ENCODE peak calls at places on chromosomes 1 and 21, in nine cellular contexts. One of them, this sample, is unnamed.

GRCh38 chr1:216958569-216958968 is 235.3 kb upstream of the ESRRG start:
- DNase-seq in CD8-positive, alpha-beta T cell: no peak
- DNase-seq in AG04450: no peak
- DNase-seq in RWPE1: no peak
- DNase-seq in psoas muscle: no peak
- DNase-seq in A673: no peak
- DNase-seq in adrenal gland: no peak
- DNase-seq in A549: no peak
- DNase-seq in caudate nucleus: no peak
- DNase-seq in this sample: no peak

GRCh38 chr1:1435094-1435903 is at the start of gene VWA1:
- DNase-seq in CD8-positive, alpha-beta T cell: peak; percentile 50
- DNase-seq in AG04450: no peak
- DNase-seq in RWPE1: peak; percentile 86
- DNase-seq in psoas muscle: peak; percentile 86
- DNase-seq in A673: peak; percentile 76
- DNase-seq in adrenal gland: no peak
- DNase-seq in A549: peak; percentile 48
- DNase-seq in caudate nucleus: peak; percentile 65
- DNase-seq in this sample: peak; percentile 58

GRCh38 chr1:112761714-112762480 is 46.8 kb upstream of the PPM1J start:
- DNase-seq in CD8-positive, alpha-beta T cell: no peak
- DNase-seq in AG04450: no peak
- DNase-seq in RWPE1: no peak
- DNase-seq in psoas muscle: no peak
- DNase-seq in A673: no peak
- DNase-seq in adrenal gland: no peak
- DNase-seq in A549: no peak
- DNase-seq in caudate nucleus: no peak
- DNase-seq in this sample: no peak

GRCh38 chr21:41932191-41932575 is 21.6 kb downstream of the C2CD2 start:
- DNase-seq in CD8-positive, alpha-beta T cell: no peak
- DNase-seq in AG04450: peak; percentile 51
- DNase-seq in RWPE1: peak; percentile 64
- DNase-seq in psoas muscle: no peak
- DNase-seq in A673: no peak
- DNase-seq in adrenal gland: peak; percentile 72
- DNase-seq in A549: peak; percentile 68
- DNase-seq in caudate nucleus: no peak
- DNase-seq in this sample: peak; percentile 88

GRCh38 chr1:151888972-151889570 is 20.2 kb downstream of the THEM4 start:
- DNase-seq in CD8-positive, alpha-beta T cell: no peak
- DNase-seq in AG04450: no peak
- DNase-seq in RWPE1: peak; percentile 17
- DNase-seq in psoas muscle: no peak
- DNase-seq in A673: no peak
- DNase-seq in adrenal gland: no peak
- DNase-seq in A549: peak; percentile 33
- DNase-seq in caudate nucleus: no peak
- DNase-seq in this sample: no peak

GRCh38 chr1:224080082-224080774 is 33.7 kb upstream of the FBXO28 start:
- DNase-seq in CD8-positive, alpha-beta T cell: no peak
- DNase-seq in AG04450: no peak
- DNase-seq in RWPE1: no peak
- DNase-seq in psoas muscle: no peak
- DNase-seq in A673: no peak
- DNase-seq in adrenal gland: no peak
- DNase-seq in A549: no peak
- DNase-seq in caudate nucleus: no peak
- DNase-seq in this sample: peak; percentile 77

GRCh38 chr1:51569284-51570062 is 47.4 kb upstream of the OSBPL9 start:
- DNase-seq in CD8-positive, alpha-beta T cell: peak; percentile 27
- DNase-seq in AG04450: peak; percentile 30
- DNase-seq in RWPE1: peak; percentile 77
- DNase-seq in psoas muscle: no peak
- DNase-seq in A673: peak; percentile 61
- DNase-seq in adrenal gland: peak; percentile 47
- DNase-seq in A549: peak; percentile 51
- DNase-seq in caudate nucleus: no peak
- DNase-seq in this sample: peak; percentile 82

GRCh38 chr21:46035809-46036695 is 54.5 kb downstream of the COL6A1 start:
- DNase-seq in CD8-positive, alpha-beta T cell: no peak
- DNase-seq in AG04450: peak; percentile 86
- DNase-seq in RWPE1: no peak
- DNase-seq in psoas muscle: no peak
- DNase-seq in A673: no peak
- DNase-seq in adrenal gland: no peak
- DNase-seq in A549: no peak
- DNase-seq in caudate nucleus: no peak
- DNase-seq in this sample: peak; percentile 95

GRCh38 chr1:169928438-169929209 is 34.9 kb upstream of the SCYL3 start:
- DNase-seq in CD8-positive, alpha-beta T cell: no peak
- DNase-seq in AG04450: peak; percentile 16
- DNase-seq in RWPE1: peak; percentile 26
- DNase-seq in psoas muscle: no peak
- DNase-seq in A673: peak; percentile 59
- DNase-seq in adrenal gland: no peak
- DNase-seq in A549: peak; percentile 60
- DNase-seq in caudate nucleus: no peak
- DNase-seq in this sample: peak; percentile 72

GRCh38 chr1:17696417-17697301 is 58.5 kb upstream of the ACTL8 start:
- DNase-seq in CD8-positive, alpha-beta T cell: no peak
- DNase-seq in AG04450: peak; percentile 52
- DNase-seq in RWPE1: peak; percentile 52
- DNase-seq in psoas muscle: no peak
- DNase-seq in A673: peak; percentile 79
- DNase-seq in adrenal gland: peak; percentile 40
- DNase-seq in A549: peak; percentile 59
- DNase-seq in caudate nucleus: no peak
- DNase-seq in this sample: peak; percentile 74

GRCh38 chr21:30072496-30072895 is 94.1 kb downstream of the CLDN17 start:
- DNase-seq in CD8-positive, alpha-beta T cell: no peak
- DNase-seq in AG04450: no peak
- DNase-seq in RWPE1: peak; percentile 44
- DNase-seq in psoas muscle: no peak
- DNase-seq in A673: peak; percentile 53
- DNase-seq in adrenal gland: no peak
- DNase-seq in A549: peak; percentile 21
- DNase-seq in caudate nucleus: no peak
- DNase-seq in this sample: no peak

GRCh38 chr1:245552331-245552730 is 397.5 kb downstream of the KIF26B start:
- DNase-seq in CD8-positive, alpha-beta T cell: no peak
- DNase-seq in AG04450: no peak
- DNase-seq in RWPE1: no peak
- DNase-seq in psoas muscle: no peak
- DNase-seq in A673: no peak
- DNase-seq in adrenal gland: no peak
- DNase-seq in A549: no peak
- DNase-seq in caudate nucleus: no peak
- DNase-seq in this sample: no peak

GRCh38 chr1:62493656-62494055 is 56.8 kb downstream of the USP1 start:
- DNase-seq in CD8-positive, alpha-beta T cell: no peak
- DNase-seq in AG04450: no peak
- DNase-seq in RWPE1: peak; percentile 28
- DNase-seq in psoas muscle: no peak
- DNase-seq in A673: no peak
- DNase-seq in adrenal gland: no peak
- DNase-seq in A549: no peak
- DNase-seq in caudate nucleus: no peak
- DNase-seq in this sample: peak; percentile 45

GRCh38 chr1:52403566-52404115 is 582 bp downstream of the ORC1 start:
- DNase-seq in CD8-positive, alpha-beta T cell: peak; percentile 69
- DNase-seq in AG04450: peak; percentile 33
- DNase-seq in RWPE1: peak; percentile 80
- DNase-seq in psoas muscle: no peak
- DNase-seq in A673: peak; percentile 73
- DNase-seq in adrenal gland: peak; percentile 59
- DNase-seq in A549: peak; percentile 74
- DNase-seq in caudate nucleus: no peak
- DNase-seq in this sample: peak; percentile 84

DNA sequence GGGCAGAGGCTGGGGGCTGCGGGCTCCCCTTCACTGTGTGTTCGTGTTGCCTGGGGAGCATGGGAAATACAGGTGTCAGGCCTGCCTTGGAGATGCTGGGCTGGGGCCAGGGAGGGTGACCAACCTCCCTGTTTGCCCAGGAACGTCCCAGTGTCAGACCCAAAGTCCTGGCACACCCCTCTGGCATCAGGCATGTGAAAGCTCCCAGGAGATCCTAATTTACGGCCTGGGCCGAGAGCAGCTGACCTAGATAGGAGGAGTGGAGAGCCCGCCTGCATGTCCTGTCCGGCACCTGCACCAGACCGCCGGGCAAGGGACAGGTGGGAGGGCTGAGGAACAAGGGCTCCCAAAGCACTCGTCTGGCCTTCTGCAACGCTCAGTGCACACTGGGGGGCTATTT is 124.8 kb downstream of the PRDM16 start:
- DNase-seq in CD8-positive, alpha-beta T cell: no peak
- DNase-seq in AG04450: no peak
- DNase-seq in RWPE1: no peak
- DNase-seq in psoas muscle: no peak
- DNase-seq in A673: no peak
- DNase-seq in adrenal gland: no peak
- DNase-seq in A549: no peak
- DNase-seq in caudate nucleus: no peak
- DNase-seq in this sample: no peak
- H3K27ac ChIP-seq in CD8-positive, alpha-beta T cell: no peak overlapping the region
- H3K27ac ChIP-seq in AG04450: no peak overlapping the region
- H3K27ac ChIP-seq in RWPE1: no peak overlapping the region
- H3K27ac ChIP-seq in psoas muscle: peak overlapping the region; percentile 30
- H3K27ac ChIP-seq in A673: no peak overlapping the region
- H3K27ac ChIP-seq in adrenal gland: no peak overlapping the region
- H3K27ac ChIP-seq in A549: no peak overlapping the region
- H3K27ac ChIP-seq in caudate nucleus: no peak overlapping the region
- H3K27ac ChIP-seq in this sample: no peak overlapping the region

GRCh38 chr1:109369167-109369746 is 28.5 kb downstream of the SORT1 start:
- DNase-seq in CD8-positive, alpha-beta T cell: no peak
- DNase-seq in AG04450: no peak
- DNase-seq in RWPE1: no peak
- DNase-seq in psoas muscle: no peak
- DNase-seq in A673: no peak
- DNase-seq in adrenal gland: no peak
- DNase-seq in A549: no peak
- DNase-seq in caudate nucleus: no peak
- DNase-seq in this sample: peak; percentile 66

GRCh38 chr1:109361649-109362048 is 36.1 kb downstream of the SORT1 start:
- DNase-seq in CD8-positive, alpha-beta T cell: no peak
- DNase-seq in AG04450: no peak
- DNase-seq in RWPE1: no peak
- DNase-seq in psoas muscle: no peak
- DNase-seq in A673: no peak
- DNase-seq in adrenal gland: no peak
- DNase-seq in A549: no peak
- DNase-seq in caudate nucleus: no peak
- DNase-seq in this sample: peak; percentile 40

GRCh38 chr1:109368464-109368863 is 29.3 kb downstream of the SORT1 start:
- DNase-seq in CD8-positive, alpha-beta T cell: no peak
- DNase-seq in AG04450: no peak
- DNase-seq in RWPE1: no peak
- DNase-seq in psoas muscle: no peak
- DNase-seq in A673: no peak
- DNase-seq in adrenal gland: no peak
- DNase-seq in A549: no peak
- DNase-seq in caudate nucleus: no peak
- DNase-seq in this sample: no peak

GRCh38 chr1:109361114-109361513 is 36.6 kb downstream of the SORT1 start:
- DNase-seq in CD8-positive, alpha-beta T cell: no peak
- DNase-seq in AG04450: no peak
- DNase-seq in RWPE1: no peak
- DNase-seq in psoas muscle: no peak
- DNase-seq in A673: no peak
- DNase-seq in adrenal gland: no peak
- DNase-seq in A549: no peak
- DNase-seq in caudate nucleus: no peak
- DNase-seq in this sample: no peak

DNA sequence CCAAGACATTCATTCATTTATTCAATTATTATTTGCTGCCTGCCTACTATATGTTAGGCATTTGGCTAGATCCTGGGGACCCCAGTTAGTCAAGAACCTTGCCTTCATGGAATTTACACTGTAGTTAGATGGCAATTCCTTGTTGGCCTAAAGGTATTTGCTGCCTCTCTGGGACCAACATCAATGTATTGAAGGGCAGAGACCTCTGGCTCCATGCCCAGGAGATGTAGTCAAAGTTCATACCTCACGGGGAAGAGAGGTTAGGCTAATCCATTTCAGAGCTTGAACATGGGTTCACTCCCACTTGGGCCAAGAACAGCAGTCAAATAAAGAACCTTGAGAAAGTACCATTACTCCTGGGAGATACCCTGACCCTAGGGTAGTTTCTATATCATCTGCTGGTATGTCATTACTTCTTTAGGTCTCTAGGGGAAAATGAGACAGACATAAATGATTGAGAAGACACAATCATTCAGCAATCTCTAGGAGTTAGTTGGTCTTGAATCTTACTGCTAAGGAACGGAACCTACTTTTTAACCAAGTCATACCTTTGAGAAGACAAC is 32.0 kb downstream of the SORT1 start:
- DNase-seq in CD8-positive, alpha-beta T cell: no peak
- DNase-seq in AG04450: no peak
- DNase-seq in RWPE1: no peak
- DNase-seq in psoas muscle: no peak
- DNase-seq in A673: no peak
- DNase-seq in adrenal gland: no peak
- DNase-seq in A549: no peak
- DNase-seq in caudate nucleus: no peak
- DNase-seq in this sample: no peak
- H3K27ac ChIP-seq in CD8-positive, alpha-beta T cell: no peak overlapping the region
- H3K27ac ChIP-seq in AG04450: no peak overlapping the region
- H3K27ac ChIP-seq in RWPE1: no peak overlapping the region
- H3K27ac ChIP-seq in psoas muscle: peak overlapping the region; percentile 56
- H3K27ac ChIP-seq in A673: no peak overlapping the region
- H3K27ac ChIP-seq in adrenal gland: no peak overlapping the region
- H3K27ac ChIP-seq in A549: no peak overlapping the region
- H3K27ac ChIP-seq in caudate nucleus: no peak overlapping the region
- H3K27ac ChIP-seq in this sample: no peak overlapping the region

DNA sequence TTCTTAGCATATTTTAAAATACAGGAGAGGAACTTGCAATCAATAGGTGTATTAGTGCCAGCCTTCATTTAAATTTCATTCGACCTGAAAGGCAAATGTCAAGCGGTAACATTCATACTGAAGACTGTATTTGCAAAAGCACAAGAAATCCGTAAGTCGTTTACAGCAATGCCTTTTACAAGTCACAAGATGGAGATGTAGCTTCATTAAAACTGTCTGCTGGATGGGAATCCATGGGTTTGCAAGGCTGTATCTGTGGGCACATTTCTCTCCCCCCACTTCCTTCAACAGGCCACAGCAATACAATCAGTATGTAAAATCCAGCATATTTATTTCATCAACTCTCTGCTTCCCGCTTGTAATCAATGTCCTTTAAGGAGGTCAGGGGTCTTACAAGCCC is 147.1 kb downstream of the SLC45A1 start:
- DNase-seq in CD8-positive, alpha-beta T cell: no peak
- DNase-seq in AG04450: no peak
- DNase-seq in RWPE1: no peak
- DNase-seq in psoas muscle: no peak
- DNase-seq in A673: peak; percentile 50
- DNase-seq in adrenal gland: no peak
- DNase-seq in A549: peak; percentile 16
- DNase-seq in caudate nucleus: no peak
- DNase-seq in this sample: peak; percentile 74
- H3K27ac ChIP-seq in CD8-positive, alpha-beta T cell: no peak overlapping the region
- H3K27ac ChIP-seq in AG04450: no peak overlapping the region
- H3K27ac ChIP-seq in RWPE1: no peak overlapping the region
- H3K27ac ChIP-seq in psoas muscle: peak overlapping the region; percentile 76
- H3K27ac ChIP-seq in A673: peak overlapping the region; percentile 89
- H3K27ac ChIP-seq in adrenal gland: no peak overlapping the region
- H3K27ac ChIP-seq in A549: no peak overlapping the region
- H3K27ac ChIP-seq in caudate nucleus: no peak overlapping the region
- H3K27ac ChIP-seq in this sample: peak overlapping the region; percentile 89

GRCh38 chr1:76867342-76868130 is at the start of gene ST6GALNAC5:
- DNase-seq in CD8-positive, alpha-beta T cell: no peak
- DNase-seq in AG04450: no peak
- DNase-seq in RWPE1: peak; percentile 10
- DNase-seq in psoas muscle: peak; percentile 48
- DNase-seq in A673: peak; percentile 35
- DNase-seq in adrenal gland: peak; percentile 43
- DNase-seq in A549: peak; percentile 5
- DNase-seq in caudate nucleus: peak; percentile 21
- DNase-seq in this sample: peak; percentile 9
- H3K27ac ChIP-seq in CD8-positive, alpha-beta T cell: no peak within 1 kb of the TSS
- H3K27ac ChIP-seq in AG04450: no peak within 1 kb of the TSS
- H3K27ac ChIP-seq in RWPE1: no peak within 1 kb of the TSS
- H3K27ac ChIP-seq in psoas muscle: no peak within 1 kb of the TSS
- H3K27ac ChIP-seq in A673: no peak within 1 kb of the TSS
- H3K27ac ChIP-seq in adrenal gland: peak within 1 kb of the TSS; percentile 55
- H3K27ac ChIP-seq in A549: no peak within 1 kb of the TSS
- H3K27ac ChIP-seq in caudate nucleus: no peak within 1 kb of the TSS
- H3K27ac ChIP-seq in this sample: no peak within 1 kb of the TSS

This sample was measured in IMR-90.